ENCODE peak calls at places on chromosomes 3 and 15, in five cellular contexts. One of them, this sample, is unnamed.

GRCh38 chr3:66582721-66583141 is 81.9 kb upstream of the LRIG1 start:
- DNase-seq in erythroblast: no peak
- DNase-seq in caudate nucleus: no peak
- DNase-seq in renal cortical epithelial cell: peak; percentile 25
- DNase-seq in endothelial cell: no peak
- DNase-seq in this sample: peak; percentile 47

GRCh38 chr3:158792709-158793108 is 9.1 kb upstream of the MFSD1 start:
- DNase-seq in erythroblast: peak; percentile 26
- DNase-seq in caudate nucleus: no peak
- DNase-seq in renal cortical epithelial cell: no peak
- DNase-seq in endothelial cell: no peak
- DNase-seq in this sample: peak; percentile 14

GRCh38 chr3:191383104-191383503 is 52.8 kb upstream of the UTS2B start:
- DNase-seq in erythroblast: no peak
- DNase-seq in caudate nucleus: no peak
- DNase-seq in renal cortical epithelial cell: no peak
- DNase-seq in endothelial cell: no peak
- DNase-seq in this sample: peak; percentile 37

GRCh38 chr3:195151866-195152526 is 119.0 kb downstream of the XXYLT1 start:
- DNase-seq in erythroblast: no peak
- DNase-seq in caudate nucleus: no peak
- DNase-seq in renal cortical epithelial cell: peak; percentile 82
- DNase-seq in endothelial cell: no peak
- DNase-seq in this sample: no peak

GRCh38 chr3:66971891-66972551 is 26.1 kb upstream of the KBTBD8 start:
- DNase-seq in erythroblast: peak; percentile 84
- DNase-seq in caudate nucleus: peak; percentile 41
- DNase-seq in renal cortical epithelial cell: peak; percentile 61
- DNase-seq in endothelial cell: peak; percentile 76
- DNase-seq in this sample: peak; percentile 68

GRCh38 chr3:23911397-23911796 is 5.4 kb downstream of the NKIRAS1 start:
- DNase-seq in erythroblast: no peak
- DNase-seq in caudate nucleus: no peak
- DNase-seq in renal cortical epithelial cell: no peak
- DNase-seq in endothelial cell: no peak
- DNase-seq in this sample: no peak

GRCh38 chr3:87006844-87007439 is 16.0 kb upstream of the VGLL3 start:
- DNase-seq in erythroblast: no peak
- DNase-seq in caudate nucleus: no peak
- DNase-seq in renal cortical epithelial cell: peak; percentile 6
- DNase-seq in endothelial cell: no peak
- DNase-seq in this sample: peak; percentile 24

GRCh38 chr3:39196671-39197446 is 4.5 kb upstream of the XIRP1 start:
- DNase-seq in erythroblast: no peak
- DNase-seq in caudate nucleus: no peak
- DNase-seq in renal cortical epithelial cell: no peak
- DNase-seq in endothelial cell: no peak
- DNase-seq in this sample: no peak

GRCh38 chr3:150110097-150110496 is 139.4 kb upstream of the PFN2 start:
- DNase-seq in erythroblast: no peak
- DNase-seq in caudate nucleus: no peak
- DNase-seq in renal cortical epithelial cell: no peak
- DNase-seq in endothelial cell: no peak
- DNase-seq in this sample: no peak

GRCh38 chr3:12994607-12995388 is 78.4 kb downstream of the IQSEC1 start:
- DNase-seq in erythroblast: peak; percentile 93
- DNase-seq in caudate nucleus: peak; percentile 62
- DNase-seq in renal cortical epithelial cell: peak; percentile 40
- DNase-seq in endothelial cell: peak; percentile 95
- DNase-seq in this sample: peak; percentile 78

GRCh38 chr15:72835289-72835890 is 51.8 kb upstream of the ADPGK start:
- DNase-seq in erythroblast: no peak
- DNase-seq in caudate nucleus: no peak
- DNase-seq in renal cortical epithelial cell: peak; percentile 15
- DNase-seq in endothelial cell: no peak
- DNase-seq in this sample: peak; percentile 27

GRCh38 chr3:52978109-52978754 is 67.6 kb downstream of the SFMBT1 start:
- DNase-seq in erythroblast: no peak
- DNase-seq in caudate nucleus: no peak
- DNase-seq in renal cortical epithelial cell: no peak
- DNase-seq in endothelial cell: no peak
- DNase-seq in this sample: no peak

This sample was measured in SJCRH30.